ENCODE peak calls at places on chromosomes 4 and X, in ten cellular contexts. T is upper lobe of left lung, B is colonic mucosa, X is transverse colon, M is mucosa of descending colon, U is left lung, E is thoracic aorta, C is ascending aorta, L is sigmoid colon, P is fibroblast of lung. V is an unnamed sample.

GRCh38 chr4:118947095-118947494 is 58.4 kb downstream of the SYNPO2 start:
- DNase-seq in T (no peak), B (no peak), X (no peak), M (no peak), U (no peak), E (no peak), C (no peak), L (no peak), P (no peak), V (no peak)

GRCh38 chr4:84878090-84878489 is 88.4 kb downstream of the WDFY3 start:
- DNase-seq in T (no peak), B (no peak), X (no peak), M (no peak), U (no peak), E (no peak), C (no peak), L (no peak), P (peak; percentile 89), V (no peak)

GRCh38 chr4:83316459-83317170 is 18.0 kb downstream of the HPSE start:
- DNase-seq in T (peak; percentile 26), B (no peak), X (no peak), M (no peak), U (peak; percentile 85), E (no peak), C (no peak), L (no peak), P (no peak), V (no peak)

GRCh38 chr4:142274137-142274536 is 572.0 kb downstream of the INPP4B start:
- DNase-seq in T (no peak), B (no peak), X (no peak), M (no peak), U (no peak), E (no peak), C (no peak), L (no peak), P (peak; percentile 82), V (no peak)

GRCh38 chr4:168503652-168504362 is 7.0 kb downstream of the PALLD start:
- DNase-seq in T (no peak), B (no peak), X (no peak), M (no peak), U (no peak), E (no peak), C (no peak), L (no peak), P (no peak), V (no peak)

GRCh38 chrX:39519213-39519544 is 578.6 kb downstream of the BCOR start:
- DNase-seq in T (no peak), B (no peak), X (no peak), M (no peak), U (no peak), E (no peak), C (no peak), L (no peak), P (peak; percentile 43), V (no peak)

GRCh38 chr4:145043306-145043705 is 54.7 kb downstream of the ANAPC10 start:
- DNase-seq in T (no peak), B (no peak), X (no peak), M (no peak), U (no peak), E (no peak), C (no peak), L (no peak), P (peak; percentile 87), V (no peak)

GRCh38 chr4:82797591-82798081 is 960 bp downstream of the SCD5 start:
- DNase-seq in T (no peak), B (no peak), X (peak; percentile 16), M (no peak), U (no peak), E (no peak), C (no peak), L (peak; percentile 75), P (peak; percentile 61), V (no peak)

GRCh38 chr4:6233943-6234342 is 33.6 kb upstream of the JAKMIP1 start:
- DNase-seq in T (no peak), B (no peak), X (no peak), M (no peak), U (no peak), E (no peak), C (peak; percentile 28), L (peak; percentile 27), P (no peak), V (no peak)

GRCh38 chr4:92488496-92488895 is 184.7 kb downstream of the GRID2 start:
- DNase-seq in T (no peak), B (no peak), X (no peak), M (no peak), U (no peak), E (no peak), C (no peak), L (no peak), P (no peak), V (no peak)

GRCh38 chr4:174631901-174632758 is 109.8 kb upstream of the HPGD start:
- DNase-seq in T (no peak), B (no peak), X (no peak), M (no peak), U (no peak), E (no peak), C (no peak), L (no peak), P (peak; percentile 33), V (no peak)

GRCh38 chr4:22434895-22435294 is 81.0 kb downstream of the ADGRA3 start:
- DNase-seq in T (no peak), B (peak; percentile 58), X (peak; percentile 30), M (no peak), U (no peak), E (no peak), C (no peak), L (no peak), P (peak; percentile 63), V (no peak)

GRCh38 chrX:97057349-97057909 is 173.7 kb downstream of the RPA4 start:
- DNase-seq in T (no peak), B (no peak), X (no peak), M (no peak), U (no peak), E (no peak), C (no peak), L (no peak), P (peak; percentile 2), V (no peak)

GRCh38 chr4:151948351-151949016 is 187.7 kb upstream of the GATB start:
- DNase-seq in T (no peak), B (no peak), X (no peak), M (no peak), U (no peak), E (no peak), C (no peak), L (no peak), P (peak; percentile 49), V (no peak)

GRCh38 chr4:181897935-181898334 is 345.3 kb upstream of the TENM3 start:
- DNase-seq in T (no peak), B (no peak), X (no peak), M (no peak), U (no peak), E (no peak), C (no peak), L (no peak), P (peak; percentile 95), V (no peak)

GRCh38 chr4:170005472-170005871 is 20.7 kb downstream of the MFAP3L start:
- DNase-seq in T (no peak), B (no peak), X (no peak), M (no peak), U (no peak), E (no peak), C (peak; percentile 73), L (no peak), P (peak; percentile 61), V (no peak)

DNA sequence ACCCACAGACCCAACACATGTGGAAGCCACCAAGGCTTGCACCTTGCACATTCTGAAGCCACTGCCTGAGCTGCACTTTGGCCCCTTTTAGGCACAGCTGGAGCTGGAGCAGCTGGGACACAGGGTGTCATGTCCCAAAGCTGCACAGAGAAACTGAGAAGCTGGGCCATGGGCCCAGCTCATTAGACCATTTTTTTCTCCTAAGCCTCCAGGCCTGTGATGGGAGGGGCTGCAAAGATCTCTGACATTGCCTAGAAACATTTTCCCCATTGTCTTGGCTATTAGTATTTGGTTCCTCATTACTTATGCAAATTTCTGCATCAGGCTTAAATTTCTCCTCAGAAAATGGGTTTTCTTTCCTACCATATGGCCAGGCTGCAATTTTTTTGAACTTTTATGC is 447.4 kb upstream of the HS3ST1 start:
- DNase-seq in T (no peak), B (no peak), X (no peak), M (no peak), U (no peak), E (no peak), C (no peak), L (no peak), P (no peak), V (no peak)
- H3K9me3 ChIP-seq in T (no peaks in the 10 kb centered on the region), B (no peaks in the 10 kb centered on the region), X (no peaks in the 10 kb centered on the region), M (peaks cover 9% of the 10 kb centered on the region), U (peaks cover 14% of the 10 kb centered on the region), E (no peaks in the 10 kb centered on the region), C (no peaks in the 10 kb centered on the region), L (peaks cover 5% of the 10 kb centered on the region), P (no peaks in the 10 kb centered on the region), V (peaks cover 9% of the 10 kb centered on the region)

GRCh38 chr4:172736046-172736445 is 432.6 kb upstream of the GALNT7 start:
- DNase-seq in T (no peak), B (no peak), X (no peak), M (no peak), U (no peak), E (no peak), C (no peak), L (no peak), P (no peak), V (no peak)

GRCh38 chr4:172740434-172740833 is 428.2 kb upstream of the GALNT7 start:
- DNase-seq in T (no peak), B (no peak), X (no peak), M (no peak), U (no peak), E (no peak), C (no peak), L (no peak), P (peak; percentile 27), V (no peak)

DNA sequence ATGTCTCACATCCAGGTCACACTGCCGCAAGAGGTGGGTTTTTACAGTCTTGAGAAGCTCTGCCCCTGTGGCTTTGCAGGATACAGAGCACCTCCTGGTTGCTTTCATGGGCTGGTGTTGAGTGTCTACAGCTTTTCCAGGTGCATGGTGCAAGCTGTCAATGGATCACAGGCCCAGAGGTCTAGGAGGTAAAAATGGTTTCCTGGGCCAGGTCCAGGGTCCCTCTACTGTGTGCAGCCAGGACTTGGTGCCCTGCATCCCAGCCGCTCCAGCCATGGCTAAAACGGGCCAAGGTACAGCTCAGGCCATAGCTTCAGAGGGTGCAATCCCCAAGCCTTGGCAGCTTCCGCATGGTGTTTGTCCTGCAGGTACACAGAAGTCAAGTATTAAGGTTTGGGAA is 434.1 kb upstream of the GALNT7 start:
- DNase-seq in T (no peak), B (no peak), X (no peak), M (no peak), U (no peak), E (no peak), C (no peak), L (no peak), P (no peak), V (no peak)
- H3K9me3 ChIP-seq in T (peaks cover 22% of the 10 kb centered on the region), B (no peaks in the 10 kb centered on the region), X (peaks cover 12% of the 10 kb centered on the region), M (peaks cover 30% of the 10 kb centered on the region), U (peaks cover 67% of the 10 kb centered on the region), E (peaks cover 5% of the 10 kb centered on the region), C (peaks cover 29% of the 10 kb centered on the region), L (peaks cover 11% of the 10 kb centered on the region), P (no peaks in the 10 kb centered on the region), V (peaks cover 32% of the 10 kb centered on the region)

GRCh38 chrX:70497026-70497425 is 52.4 kb downstream of the DLG3 start:
- DNase-seq in T (no peak), B (no peak), X (no peak), M (no peak), U (no peak), E (no peak), C (no peak), L (no peak), P (no peak), V (no peak)
- H3K9me3 ChIP-seq in T (no peaks in the 10 kb centered on the region), B (no peaks in the 10 kb centered on the region), X (no peaks in the 10 kb centered on the region), M (no peaks in the 10 kb centered on the region), U (no peaks in the 10 kb centered on the region), E (no peaks in the 10 kb centered on the region), C (no peaks in the 10 kb centered on the region), L (no peaks in the 10 kb centered on the region), P (no peaks in the 10 kb centered on the region), V (no peaks in the 10 kb centered on the region)

GRCh38 chr4:73714647-73715046 is 25.7 kb upstream of the CXCL8 start:
- DNase-seq in T (no peak), B (no peak), X (no peak), M (no peak), U (no peak), E (no peak), C (no peak), L (no peak), P (no peak), V (no peak)
- H3K9me3 ChIP-seq in T (no peaks in the 10 kb centered on the region), B (no peaks in the 10 kb centered on the region), X (no peaks in the 10 kb centered on the region), M (no peaks in the 10 kb centered on the region), U (no peaks in the 10 kb centered on the region), E (no peaks in the 10 kb centered on the region), C (no peaks in the 10 kb centered on the region), L (no peaks in the 10 kb centered on the region), P (no peaks in the 10 kb centered on the region), V (no peaks in the 10 kb centered on the region)

V was measured in esophagus squamous epithelium.